ENCODE peak calls at places on chromosomes 12 and 14, in nine cellular contexts. O, N, L, P, I, Y, T, D and G are unnamed samples.

GRCh38 chr12:88306471-88307069 is 164.5 kb downstream of the TMTC3 start:
- DNase-seq in N (no peak), P (no peak), T (no peak), Y (peak; percentile 33), I (no peak), L (no peak), D (no peak), O (no peak), G (no peak)

GRCh38 chr14:40354754-40355153 is 922.5 kb upstream of the FBXO33 start:
- DNase-seq in L (no peak), I (no peak), O (no peak), D (no peak), T (no peak), Y (no peak), N (no peak), P (no peak), G (no peak)

GRCh38 chr12:56338643-56339422 is at the start of gene IL23A:
- DNase-seq in O (no peak), P (peak; percentile 54), I (peak; percentile 59), Y (peak; percentile 61), T (peak; percentile 73), L (peak; percentile 77), N (peak; percentile 85), D (no peak), G (peak; percentile 80)

GRCh38 chr14:57704796-57705195 is 161.1 kb downstream of the SLC35F4 start:
- DNase-seq in I (no peak), N (no peak), D (no peak), Y (no peak), T (no peak), P (no peak), O (no peak), L (no peak), G (no peak)

GRCh38 chr12:110339184-110339952 is 58.3 kb downstream of the ATP2A2 start:
- DNase-seq in O (no peak), P (no peak), L (no peak), D (no peak), I (no peak), T (no peak), N (no peak), Y (no peak), G (peak; percentile 31)

GRCh38 chr14:65258391-65258790 is 154.1 kb upstream of the FUT8 start:
- DNase-seq in L (no peak), D (no peak), I (peak; percentile 79), T (no peak), N (no peak), P (no peak), Y (peak; percentile 87), O (peak; percentile 54), G (no peak)

GRCh38 chr14:35235840-35236239 is 56.3 kb upstream of the PSMA6 start:
- DNase-seq in T (no peak), P (no peak), D (no peak), O (no peak), L (no peak), Y (no peak), N (no peak), I (no peak), G (no peak)

GRCh38 chr12:55861871-55862270 is 19.1 kb upstream of the MMP19 start:
- DNase-seq in N (no peak), D (no peak), L (no peak), Y (no peak), O (no peak), T (no peak), I (no peak), P (no peak), G (no peak)

GRCh38 chr14:81805785-81806184 is 272.1 kb upstream of the SEL1L start:
- DNase-seq in O (no peak), I (no peak), Y (no peak), T (no peak), D (no peak), L (no peak), P (no peak), N (no peak), G (no peak)

GRCh38 chr12:46372852-46373302 is 304 bp upstream of the SLC38A2 start:
- DNase-seq in P (no peak), Y (no peak), N (no peak), I (no peak), O (no peak), L (no peak), T (peak; percentile 15), D (no peak), G (no peak)

GRCh38 chr12:39813776-39814175 is 194.2 kb upstream of the ABCD2 start:
- DNase-seq in Y (peak; percentile 79), D (no peak), N (no peak), T (no peak), L (no peak), P (no peak), O (peak; percentile 23), I (peak; percentile 22), G (no peak)

GRCh38 chr12:125568306-125568705 is 503.1 kb downstream of the AACS start:
- DNase-seq in I (no peak), Y (no peak), P (no peak), L (no peak), D (no peak), T (no peak), N (no peak), O (no peak), G (no peak)

GRCh38 chr14:35387209-35387608 is 17.3 kb downstream of the NFKBIA start:
- DNase-seq in T (no peak), N (no peak), Y (no peak), P (no peak), I (no peak), O (no peak), D (no peak), L (no peak), G (no peak)

GRCh38 chr12:48126953-48127630 is 7.9 kb downstream of the PFKM start:
- DNase-seq in T (no peak), Y (no peak), P (no peak), I (no peak), O (no peak), L (no peak), N (no peak), D (no peak), G (no peak)

GRCh38 chr12:7602287-7602686 is 63.4 kb downstream of the APOBEC1 start:
- DNase-seq in D (no peak), L (no peak), O (peak; percentile 31), I (peak; percentile 11), T (no peak), Y (peak; percentile 49), N (no peak), P (no peak), G (no peak)